ENCODE peak calls at places on chromosomes 7 and 10, in four cellular contexts. One of them, this sample, is unnamed.

GRCh38 chr10:30980951-30981616 is 50.6 kb downstream of the ZNF438 start:
- DNase-seq in GM12891: no peak
- DNase-seq in stimulated activated CD8-positive, alpha-beta memory T cell treated with anti-CD3 and anti-CD28 coated beads, Interleukin-15, amount 100 ng/mL, for 24 hours: no peak
- DNase-seq in ureter: peak
- DNase-seq in this sample: peak

GRCh38 chr7:137091396-137091795 is 222.9 kb downstream of the CHRM2 start:
- DNase-seq in GM12891: no peak
- DNase-seq in stimulated activated CD8-positive, alpha-beta memory T cell treated with anti-CD3 and anti-CD28 coated beads, Interleukin-15, amount 100 ng/mL, for 24 hours: no peak
- DNase-seq in ureter: no peak
- DNase-seq in this sample: no peak

GRCh38 chr7:27487509-27487908 is 175.2 kb downstream of the HIBADH start:
- DNase-seq in GM12891: no peak
- DNase-seq in stimulated activated CD8-positive, alpha-beta memory T cell treated with anti-CD3 and anti-CD28 coated beads, Interleukin-15, amount 100 ng/mL, for 24 hours: no peak
- DNase-seq in ureter: no peak
- DNase-seq in this sample: no peak

GRCh38 chr7:81684513-81685262 is 85.2 kb downstream of the HGF start:
- DNase-seq in GM12891: no peak
- DNase-seq in stimulated activated CD8-positive, alpha-beta memory T cell treated with anti-CD3 and anti-CD28 coated beads, Interleukin-15, amount 100 ng/mL, for 24 hours: no peak
- DNase-seq in ureter: peak
- DNase-seq in this sample: peak

GRCh38 chr10:69650589-69651261 is 20.7 kb downstream of the FAM241B start:
- DNase-seq in GM12891: no peak
- DNase-seq in stimulated activated CD8-positive, alpha-beta memory T cell treated with anti-CD3 and anti-CD28 coated beads, Interleukin-15, amount 100 ng/mL, for 24 hours: no peak
- DNase-seq in ureter: no peak
- DNase-seq in this sample: no peak

GRCh38 chr10:56286096-56286495 is 75.0 kb downstream of the ZWINT start:
- DNase-seq in GM12891: no peak
- DNase-seq in stimulated activated CD8-positive, alpha-beta memory T cell treated with anti-CD3 and anti-CD28 coated beads, Interleukin-15, amount 100 ng/mL, for 24 hours: no peak
- DNase-seq in ureter: no peak
- DNase-seq in this sample: no peak

GRCh38 chr10:89165923-89166322 is 41.2 kb downstream of the CH25H start:
- DNase-seq in GM12891: no peak
- DNase-seq in stimulated activated CD8-positive, alpha-beta memory T cell treated with anti-CD3 and anti-CD28 coated beads, Interleukin-15, amount 100 ng/mL, for 24 hours: no peak
- DNase-seq in ureter: no peak
- DNase-seq in this sample: no peak

GRCh38 chr10:71319042-71319799 is at the start of gene SLC29A3:
- DNase-seq in GM12891: peak
- DNase-seq in stimulated activated CD8-positive, alpha-beta memory T cell treated with anti-CD3 and anti-CD28 coated beads, Interleukin-15, amount 100 ng/mL, for 24 hours: peak
- DNase-seq in ureter: peak
- DNase-seq in this sample: peak

GRCh38 chr10:19629559-19629958 is 186.7 kb upstream of the PLXDC2 start:
- DNase-seq in GM12891: no peak
- DNase-seq in stimulated activated CD8-positive, alpha-beta memory T cell treated with anti-CD3 and anti-CD28 coated beads, Interleukin-15, amount 100 ng/mL, for 24 hours: no peak
- DNase-seq in ureter: peak
- DNase-seq in this sample: no peak

This sample was measured in lung.